ENCODE peak calls at places on chromosomes 6 and 20, in five cellular contexts. E is body of pancreas, X is IMR-90, F is MM.1S, J is esophagus squamous epithelium. S is an unnamed sample.

GRCh38 chr20:63234693-63235398 is 859 bp upstream of the BIRC7 start:
- DNase-seq in X (no peak), F (no peak), E (peak), J (no peak), S (peak)

GRCh38 chr6:123636771-123637170 is at the start of gene TRDN:
- DNase-seq in F (no peak), J (no peak), X (no peak), E (no peak), S (no peak)

GRCh38 chr20:41185013-41185757 is 47.8 kb downstream of the PLCG1 start:
- DNase-seq in J (no peak), F (no peak), X (no peak), E (no peak), S (no peak)

GRCh38 chr20:62792940-62793756 is 3.1 kb upstream of the MRGBP start:
- DNase-seq in X (no peak), E (no peak), J (no peak), F (no peak), S (no peak)

GRCh38 chr6:166627875-166628849 is 1.1 kb upstream of the RPS6KA2 start:
- DNase-seq in X (peak), F (peak), J (peak), E (peak), S (peak)

GRCh38 chr6:156146891-156147290 is 630.3 kb upstream of the ARID1B start:
- DNase-seq in F (no peak), E (no peak), J (no peak), X (no peak), S (no peak)

GRCh38 chr20:8406394-8406793 is 274.3 kb downstream of the PLCB1 start:
- DNase-seq in J (no peak), F (no peak), E (no peak), X (no peak), S (no peak)

GRCh38 chr6:16688984-16689636 is 72.2 kb downstream of the ATXN1 start:
- DNase-seq in X (peak), F (no peak), J (no peak), E (no peak), S (no peak)

GRCh38 chr6:55665224-55665587 is 86.2 kb upstream of the HMGCLL1 start:
- DNase-seq in X (no peak), F (no peak), E (no peak), J (no peak), S (no peak)

GRCh38 chr6:82363368-82364086 is at the start of gene TPBG:
- DNase-seq in X (peak), J (no peak), F (peak), E (peak), S (peak)

GRCh38 chr6:123415844-123416468 is 220.8 kb downstream of the TRDN start:
- DNase-seq in X (peak), F (peak), E (peak), J (no peak), S (peak)

GRCh38 chr20:53622247-53623114 is 28.8 kb upstream of the ZNF217 start:
- DNase-seq in X (no peak), F (peak), E (peak), J (no peak), S (no peak)

GRCh38 chr6:105836889-105837288 is 249.2 kb upstream of the PRDM1 start:
- DNase-seq in X (peak), J (no peak), E (no peak), F (no peak), S (no peak)

GRCh38 chr20:3890410-3890751 is 1.2 kb downstream of the PANK2 start:
- DNase-seq in F (no peak), X (peak), E (no peak), J (no peak), S (no peak)

GRCh38 chr20:47780990-47781389 is 4.3 kb downstream of the SULF2 start:
- DNase-seq in J (no peak), X (no peak), E (no peak), F (no peak), S (no peak)

GRCh38 chr6:136654086-136654485 is 103.9 kb upstream of the MAP7 start:
- DNase-seq in X (no peak), E (no peak), J (no peak), F (no peak), S (no peak)

GRCh38 chr6:168238159-168238887 is 81.3 kb downstream of the DACT2 start:
- DNase-seq in J (no peak), F (no peak), X (no peak), E (no peak), S (no peak)

GRCh38 chr6:130362128-130362527 is 3.7 kb upstream of the TMEM200A start:
- DNase-seq in E (no peak), J (no peak), F (no peak), X (no peak), S (peak)

GRCh38 chr6:15519681-15520080 is 143.1 kb downstream of the DTNBP1 start:
- DNase-seq in E (no peak), J (no peak), F (no peak), X (no peak), S (no peak)

GRCh38 chr6:14192186-14192788 is 74.7 kb downstream of the CD83 start:
- DNase-seq in J (no peak), F (no peak), X (no peak), E (no peak), S (no peak)
- TF ChIP-seq CTCF in J (no peak), F (no peak), X (peak), E (no peak), S (no peak)

DNA sequence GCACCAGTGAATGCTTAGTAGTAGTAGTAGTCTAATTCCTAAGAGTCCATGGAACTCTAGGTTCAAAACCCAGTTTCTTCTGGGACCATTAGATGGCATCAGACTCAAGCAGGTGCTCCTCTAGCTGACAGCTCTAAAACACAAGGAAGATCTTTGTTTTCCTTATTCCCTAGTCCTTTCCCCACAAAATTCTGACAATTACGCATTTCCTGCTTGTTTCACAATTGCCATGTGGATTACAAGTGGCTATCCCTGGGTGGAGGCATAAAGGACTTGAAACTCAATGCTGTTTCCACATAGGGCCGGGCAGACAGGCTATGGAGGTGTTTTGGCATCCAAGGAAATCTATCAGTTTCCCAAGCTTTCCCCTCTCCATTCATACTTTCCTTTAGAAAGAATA is 9.2 kb upstream of the HLA-DOB start:
- DNase-seq in E (no peak), J (no peak), F (no peak), X (peak), S (no peak)
- TF ChIP-seq CTCF in E (peak), J (peak), F (peak), X (peak), S (peak)

GRCh38 chr6:149373511-149373910 is 26.6 kb upstream of the SUMO4 start:
- DNase-seq in J (no peak), F (no peak), X (no peak), E (no peak), S (no peak)
- TF ChIP-seq CTCF in J (no peak), F (no peak), X (no peak), E (no peak), S (no peak)

DNA sequence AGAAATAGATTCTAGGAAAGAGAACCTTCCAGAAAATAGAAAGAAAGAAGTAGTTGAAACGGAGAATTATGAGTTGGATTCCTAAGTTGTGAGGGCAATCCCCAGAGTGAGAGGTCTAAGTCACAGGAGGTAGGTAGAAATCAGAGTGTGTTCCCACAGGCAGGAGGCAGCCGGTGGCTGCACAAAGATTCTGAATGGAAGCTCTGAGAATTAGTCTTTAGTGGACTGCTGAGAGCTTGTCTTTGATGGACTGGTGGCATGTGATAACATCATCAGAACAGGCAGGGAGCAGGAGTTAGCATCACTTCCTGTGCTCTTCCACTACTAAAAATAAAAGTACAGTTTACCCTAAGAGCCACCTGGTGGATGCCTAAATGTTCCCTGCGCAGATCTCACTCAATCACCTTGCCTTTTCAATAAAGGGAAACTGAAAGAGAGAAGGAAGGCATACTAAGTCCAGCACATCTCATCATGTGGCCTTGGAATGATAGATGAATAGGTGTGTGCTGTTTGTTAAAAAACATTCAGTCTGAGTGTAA is 294.6 kb upstream of the POU3F2 start:
- DNase-seq in J (no peak), E (no peak), X (no peak), F (peak), S (no peak)
- TF ChIP-seq CTCF in J (no peak), E (no peak), X (no peak), F (peak), S (no peak)

GRCh38 chr20:11716239-11716944 is 201.3 kb upstream of the BTBD3 start:
- DNase-seq in J (no peak), X (peak), E (no peak), F (no peak), S (no peak)
- TF ChIP-seq CTCF in J (no peak), X (peak), E (no peak), F (peak), S (peak)